ENCODE peak calls at places on chromosomes 4 and X, in seven cellular contexts. J is K562, Y is uterus, M is left ventricle myocardium inferior, W is neuronal stem cell, V is A673, U is GM23248. O is an unnamed sample.

GRCh38 chr4:8539661-8540060 is 40.5 kb upstream of the GPR78 start:
- DNase-seq in J (no peak), Y (no peak), M (no peak), W (no peak), V (no peak), U (no peak), O (no peak)

GRCh38 chr4:146975535-146975934 is 29.9 kb upstream of the TTC29 start:
- DNase-seq in J (no peak), Y (no peak), M (no peak), W (no peak), V (no peak), U (no peak), O (no peak)

GRCh38 chr4:111717916-111718315 is 427.3 kb upstream of the FAM241A start:
- DNase-seq in J (no peak), Y (peak), M (no peak), W (no peak), V (no peak), U (peak), O (no peak)

GRCh38 chrX:1673337-1673736 is 58.5 kb downstream of the ASMT start:
- DNase-seq in J (peak), Y (no peak), M (no peak), W (no peak), V (peak), U (peak), O (no peak)

GRCh38 chrX:120477453-120477852 is 8.4 kb upstream of the LAMP2 start:
- DNase-seq in J (no peak), Y (no peak), M (no peak), W (no peak), V (no peak), U (no peak), O (no peak)

GRCh38 chrX:12950851-12951589 is 23.9 kb upstream of the TMSB4X start:
- DNase-seq in J (peak), Y (no peak), M (no peak), W (no peak), V (peak), U (peak), O (no peak)

GRCh38 chr4:182770259-182770968 is 146.8 kb downstream of the DCTD start:
- DNase-seq in J (no peak), Y (no peak), M (no peak), W (no peak), V (no peak), U (no peak), O (no peak)

GRCh38 chr4:76767983-76768382 is 130.0 kb downstream of the SOWAHB start:
- DNase-seq in J (no peak), Y (no peak), M (no peak), W (no peak), V (no peak), U (peak), O (no peak)

GRCh38 chrX:40205471-40205870 is 107.7 kb upstream of the BCOR start:
- DNase-seq in J (no peak), Y (no peak), M (no peak), W (no peak), V (no peak), U (no peak), O (no peak)

GRCh38 chrX:65014230-65014629 is 38.0 kb upstream of the ZC4H2 start:
- DNase-seq in J (no peak), Y (no peak), M (no peak), W (no peak), V (no peak), U (no peak), O (no peak)

GRCh38 chr4:101357751-101358150 is 10.4 kb upstream of the PPP3CA start:
- DNase-seq in J (no peak), Y (no peak), M (no peak), W (no peak), V (no peak), U (peak), O (no peak)

GRCh38 chrX:23118163-23118562 is 118.4 kb downstream of the DDX53 start:
- DNase-seq in J (no peak), Y (no peak), M (no peak), W (no peak), V (no peak), U (no peak), O (no peak)

GRCh38 chr4:99208719-99209075 is 10.3 kb downstream of the ADH6 start:
- DNase-seq in J (no peak), Y (no peak), M (no peak), W (no peak), V (no peak), U (no peak), O (no peak)

GRCh38 chrX:79369871-79370270 is 2.7 kb upstream of the ITM2A start:
- DNase-seq in J (no peak), Y (no peak), M (no peak), W (no peak), V (no peak), U (no peak), O (no peak)

GRCh38 chr4:85942107-85942506 is 417.7 kb downstream of the MAPK10 start:
- DNase-seq in J (no peak), Y (no peak), M (no peak), W (no peak), V (no peak), U (no peak), O (no peak)

GRCh38 chrX:122770581-122770980 is 413.5 kb upstream of the GRIA3 start:
- DNase-seq in J (no peak), Y (no peak), M (no peak), W (no peak), V (no peak), U (no peak), O (no peak)

GRCh38 chr4:128653514-128654420 is 155.7 kb upstream of the JADE1 start:
- DNase-seq in J (no peak), Y (peak), M (peak), W (peak), V (no peak), U (peak), O (peak)

GRCh38 chr4:188911199-188911598 is 772.0 kb downstream of the TRIML1 start:
- DNase-seq in J (no peak), Y (no peak), M (no peak), W (no peak), V (no peak), U (no peak), O (no peak)

GRCh38 chr4:89024051-89024675 is 32.8 kb downstream of the FAM13A start:
- DNase-seq in J (peak), Y (peak), M (no peak), W (peak), V (peak), U (peak), O (peak)

GRCh38 chr4:83231620-83232056 is 53.0 kb downstream of the COQ2 start:
- DNase-seq in J (no peak), Y (no peak), M (no peak), W (no peak), V (no peak), U (peak), O (no peak)

GRCh38 chr4:41579556-41579955 is 41.6 kb downstream of the LIMCH1 start:
- DNase-seq in J (no peak), Y (no peak), M (no peak), W (no peak), V (no peak), U (peak), O (no peak)

GRCh38 chrX:75547783-75548182 is 24.9 kb upstream of the ZDHHC15 start:
- DNase-seq in J (no peak), Y (no peak), M (peak), W (no peak), V (no peak), U (peak), O (peak)

GRCh38 chr4:168928875-168929274 is 81.2 kb downstream of the CBR4 start:
- DNase-seq in J (no peak), Y (no peak), M (no peak), W (no peak), V (no peak), U (no peak), O (no peak)

GRCh38 chr4:113350576-113350975 is 301.1 kb downstream of the ANK2 start:
- DNase-seq in J (no peak), Y (no peak), M (no peak), W (no peak), V (no peak), U (no peak), O (no peak)

GRCh38 chr4:95095352-95095974 is 337.7 kb downstream of the BMPR1B start:
- DNase-seq in J (no peak), Y (no peak), M (no peak), W (no peak), V (peak), U (peak), O (no peak)

GRCh38 chrX:154717824-154718223 is 33.1 kb downstream of the GAB3 start:
- DNase-seq in J (peak), Y (no peak), M (no peak), W (no peak), V (peak), U (no peak), O (no peak)

GRCh38 chrX:112642349-112642748 is 37.4 kb downstream of the LHFPL1 start:
- DNase-seq in J (peak), Y (no peak), M (no peak), W (peak), V (peak), U (peak), O (no peak)

GRCh38 chr4:32775049-32775448 is 2054.9 kb downstream of the PCDH7 start:
- DNase-seq in J (no peak), Y (no peak), M (no peak), W (peak), V (peak), U (no peak), O (no peak)

GRCh38 chrX:15790766-15791380 is 589 bp downstream of the ZRSR2 start:
- DNase-seq in J (no peak), Y (no peak), M (no peak), W (no peak), V (peak), U (peak), O (no peak)
- H3K27ac ChIP-seq in J (peak), Y (peak), M (peak), W (no peak), V (peak), U (peak), O (peak)

GRCh38 chrX:102548231-102548630 is 31.7 kb upstream of the TMSB15A start:
- DNase-seq in J (no peak), Y (no peak), M (no peak), W (no peak), V (no peak), U (no peak), O (no peak)

GRCh38 chrX:102546818-102547493 is 30.4 kb upstream of the TMSB15A start:
- DNase-seq in J (no peak), Y (no peak), M (no peak), W (no peak), V (no peak), U (no peak), O (no peak)
- H3K4me3 ChIP-seq in J (peak), Y (no peak), M (peak), W (no peak), V (peak), U (no peak), O (no peak)

GRCh38 chr4:104752337-104752736 is 257.6 kb upstream of the CXXC4 start:
- DNase-seq in J (no peak), Y (no peak), M (no peak), W (no peak), V (no peak), U (no peak), O (no peak)
- H3K27ac ChIP-seq in J (no peak), Y (no peak), M (peak), W (no peak), V (no peak), U (no peak), O (no peak)

GRCh38 chr4:141914746-141915145 is 278.4 kb downstream of the IL15 start:
- DNase-seq in J (no peak), Y (no peak), M (no peak), W (no peak), V (no peak), U (no peak), O (no peak)
- H3K4me3 ChIP-seq in J (no peak), Y (no peak), M (no peak), W (no peak), V (no peak), U (no peak), O (no peak)

O was measured in gastrocnemius medialis.